ENCODE peak calls at places on chromosome 2, in eight cellular contexts. I is Caco-2; G is Peyer's patch; U is prostate gland; Z is H1; Q is neural progenitor cell; S is psoas muscle; X is CD4-positive, CD25-positive, alpha-beta regulatory T cell. N is an unnamed sample.

GRCh38 chr2:174611006-174611405 is 13.4 kb upstream of the WIPF1 start:
- DNase-seq in I (no peak), G (no peak), U (no peak), Z (no peak), Q (no peak), S (no peak), X (no peak), N (no peak)

GRCh38 chr2:69677914-69678313 is 34.4 kb upstream of the AAK1 start:
- DNase-seq in I (no peak), G (no peak), U (no peak), Z (no peak), Q (no peak), S (no peak), X (peak; percentile 51), N (no peak)

GRCh38 chr2:241009601-241010530 is 11.4 kb downstream of the SNED1 start:
- DNase-seq in I (no peak), G (peak; percentile 17), U (peak; percentile 69), Z (peak; percentile 76), Q (peak; percentile 59), S (peak; percentile 53), X (peak; percentile 40), N (peak; percentile 85)

GRCh38 chr2:226756131-226756530 is 43.5 kb downstream of the IRS1 start:
- DNase-seq in I (no peak), G (no peak), U (no peak), Z (no peak), Q (no peak), S (no peak), X (peak; percentile 5), N (peak; percentile 70)

GRCh38 chr2:102122115-102122514 is 20.4 kb upstream of the IL1R1 start:
- DNase-seq in I (no peak), G (no peak), U (no peak), Z (no peak), Q (no peak), S (no peak), X (no peak), N (peak; percentile 90)

GRCh38 chr2:143171817-143172216 is 42.6 kb downstream of the ARHGAP15 start:
- DNase-seq in I (no peak), G (no peak), U (no peak), Z (no peak), Q (peak; percentile 43), S (no peak), X (no peak), N (peak; percentile 41)

GRCh38 chr2:222904557-222905258 is 43.9 kb downstream of the ACSL3 start:
- DNase-seq in I (no peak), G (no peak), U (no peak), Z (no peak), Q (no peak), S (no peak), X (no peak), N (peak; percentile 87)

GRCh38 chr2:101985101-101985792 is 6.5 kb upstream of the IL1R2 start:
- DNase-seq in I (peak; percentile 89), G (no peak), U (no peak), Z (no peak), Q (no peak), S (no peak), X (no peak), N (no peak)

GRCh38 chr2:88626171-88627054 is 851 bp downstream of the EIF2AK3 start:
- DNase-seq in I (peak; percentile 43), G (peak; percentile 40), U (peak; percentile 18), Z (peak; percentile 68), Q (peak; percentile 69), S (peak; percentile 48), X (peak; percentile 74), N (peak; percentile 58)

GRCh38 chr2:172196768-172197322 is 94.1 kb upstream of the DLX2 start:
- DNase-seq in I (peak; percentile 46), G (no peak), U (peak; percentile 84), Z (no peak), Q (no peak), S (no peak), X (peak; percentile 24), N (no peak)

GRCh38 chr2:54148391-54148790 is 33.0 kb downstream of the ACYP2 start:
- DNase-seq in I (no peak), G (no peak), U (no peak), Z (no peak), Q (no peak), S (no peak), X (no peak), N (no peak)

GRCh38 chr2:88810017-88810416 is 118.5 kb downstream of the RPIA start:
- DNase-seq in I (no peak), G (no peak), U (no peak), Z (no peak), Q (no peak), S (no peak), X (no peak), N (no peak)

GRCh38 chr2:151275291-151275690 is 13.6 kb upstream of the RBM43 start:
- DNase-seq in I (no peak), G (no peak), U (no peak), Z (no peak), Q (no peak), S (no peak), X (no peak), N (no peak)

GRCh38 chr2:715847-716573 is 38.8 kb upstream of the TMEM18 start:
- DNase-seq in I (no peak), G (no peak), U (no peak), Z (no peak), Q (peak; percentile 62), S (no peak), X (no peak), N (peak; percentile 40)

GRCh38 chr2:198311020-198311419 is 506.6 kb downstream of the PLCL1 start:
- DNase-seq in I (no peak), G (no peak), U (no peak), Z (no peak), Q (no peak), S (no peak), X (no peak), N (no peak)

GRCh38 chr2:46164581-46165301 is 132.5 kb upstream of the EPAS1 start:
- DNase-seq in I (peak; percentile 89), G (peak; percentile 20), U (no peak), Z (no peak), Q (no peak), S (peak; percentile 78), X (no peak), N (peak; percentile 96)

GRCh38 chr2:1817256-1818127 is 73.2 kb upstream of the PXDN start:
- DNase-seq in I (peak; percentile 62), G (peak; percentile 33), U (peak; percentile 82), Z (peak; percentile 96), Q (peak; percentile 70), S (peak; percentile 90), X (peak; percentile 10), N (peak; percentile 95)

GRCh38 chr2:68806511-68807109 is 64.6 kb downstream of the BMP10 start:
- DNase-seq in I (no peak), G (no peak), U (no peak), Z (no peak), Q (no peak), S (no peak), X (no peak), N (peak; percentile 19)

GRCh38 chr2:190879474-190880373 is 897 bp upstream of the GLS start:
- DNase-seq in I (no peak), G (peak; percentile 53), U (no peak), Z (no peak), Q (no peak), S (no peak), X (peak; percentile 28), N (peak; percentile 86)

GRCh38 chr2:222319576-222320440 is 21.0 kb upstream of the PAX3 start:
- DNase-seq in I (no peak), G (no peak), U (no peak), Z (peak; percentile 82), Q (no peak), S (no peak), X (no peak), N (peak; percentile 55)

GRCh38 chr2:179272406-179273192 is 8.0 kb upstream of the SESTD1 start:
- DNase-seq in I (no peak), G (no peak), U (no peak), Z (no peak), Q (peak; percentile 11), S (no peak), X (no peak), N (peak; percentile 90)

GRCh38 chr2:74261204-74261864 is 62.9 kb downstream of the MTHFD2 start:
- DNase-seq in I (peak; percentile 65), G (no peak), U (peak; percentile 13), Z (peak; percentile 84), Q (peak; percentile 74), S (no peak), X (no peak), N (peak; percentile 72)

GRCh38 chr2:218155953-218156479 is 10.7 kb downstream of the CXCR1 start:
- DNase-seq in I (no peak), G (no peak), U (no peak), Z (no peak), Q (no peak), S (no peak), X (no peak), N (no peak)

GRCh38 chr2:218166791-218167190 is at the start of gene CXCR1:
- DNase-seq in I (no peak), G (no peak), U (no peak), Z (no peak), Q (no peak), S (no peak), X (peak; percentile 90), N (no peak)

GRCh38 chr2:218162817-218163216 is 3.9 kb downstream of the CXCR1 start:
- DNase-seq in I (no peak), G (no peak), U (no peak), Z (no peak), Q (no peak), S (no peak), X (no peak), N (no peak)

GRCh38 chr2:218161639-218162038 is 5.1 kb downstream of the CXCR1 start:
- DNase-seq in I (no peak), G (no peak), U (no peak), Z (no peak), Q (no peak), S (no peak), X (no peak), N (no peak)
- H3K27me3 ChIP-seq in I (no peaks in the 10 kb centered on the region), G (no peaks in the 10 kb centered on the region), U (no peaks in the 10 kb centered on the region), Z (peaks cover 3% of the 10 kb centered on the region), Q (no peaks in the 10 kb centered on the region), S (peaks cover 2% of the 10 kb centered on the region), X (peaks cover 12% of the 10 kb centered on the region), N (peaks cover 43% of the 10 kb centered on the region)

DNA sequence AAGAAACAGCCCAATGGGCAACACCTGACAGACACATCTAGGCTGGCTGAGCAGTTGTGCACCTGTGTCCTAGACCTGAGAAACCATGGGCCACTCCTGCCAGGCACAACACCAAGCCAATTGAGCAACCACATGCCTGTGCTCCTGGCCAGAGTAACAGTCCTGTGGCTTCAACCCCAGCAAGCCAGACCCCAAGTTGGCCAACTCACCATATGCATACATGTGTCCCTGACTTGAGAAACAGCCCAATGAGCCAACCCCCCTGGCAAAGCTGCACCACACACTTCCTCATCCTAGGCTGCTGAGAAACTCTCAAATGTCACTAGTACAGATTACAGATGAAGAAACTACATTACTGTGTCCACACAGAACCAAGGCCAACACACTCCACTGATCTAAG is 36.6 kb downstream of the USP34 start:
- DNase-seq in I (no peak), G (no peak), U (no peak), Z (no peak), Q (no peak), S (peak; percentile 70), X (no peak), N (no peak)
- H3K4me3 ChIP-seq in I (no peak overlapping the region), G (no peak overlapping the region), U (no peak overlapping the region), Z (no peak overlapping the region), Q (no peak overlapping the region), S (no peak overlapping the region), X (no peak overlapping the region), N (no peak overlapping the region)

GRCh38 chr2:37365669-37366068 is 21.2 kb downstream of the QPCT start:
- DNase-seq in I (no peak), G (no peak), U (no peak), Z (peak; percentile 8), Q (no peak), S (no peak), X (peak; percentile 35), N (no peak)
- H3K27me3 ChIP-seq in I (no peaks in the 10 kb centered on the region), G (no peaks in the 10 kb centered on the region), U (no peaks in the 10 kb centered on the region), Z (no peaks in the 10 kb centered on the region), Q (no peaks in the 10 kb centered on the region), S (no peaks in the 10 kb centered on the region), X (peaks cover 22% of the 10 kb centered on the region), N (no peaks in the 10 kb centered on the region)

GRCh38 chr2:47803770-47804169 is 20.8 kb downstream of the MSH6 start:
- DNase-seq in I (no peak), G (no peak), U (no peak), Z (no peak), Q (no peak), S (no peak), X (no peak), N (no peak)
- H3K4me3 ChIP-seq in I (no peak overlapping the region), G (no peak overlapping the region), U (no peak overlapping the region), Z (no peak overlapping the region), Q (no peak overlapping the region), S (no peak overlapping the region), X (no peak overlapping the region), N (no peak overlapping the region)

N was measured in adipocyte.